ENCODE peak calls at places on chromosomes 4 and X, in five cellular contexts. One of them, this sample, is unnamed.

GRCh38 chr4:125316391-125316780 is 1.6 kb downstream of the FAT4 start:
- DNase-seq in adrenal gland: peak; percentile 59
- DNase-seq in cardiac fibroblast: no peak
- DNase-seq in tibial nerve: peak; percentile 25
- DNase-seq in HepG2: no peak
- DNase-seq in this sample: peak; percentile 28

GRCh38 chr4:168615294-168615693 is 118.4 kb downstream of the PALLD start:
- DNase-seq in tibial nerve: no peak
- DNase-seq in HepG2: no peak
- DNase-seq in adrenal gland: no peak
- DNase-seq in cardiac fibroblast: peak; percentile 79
- DNase-seq in this sample: peak; percentile 99

GRCh38 chr4:87410669-87411068 is 11.7 kb upstream of the NUDT9 start:
- DNase-seq in cardiac fibroblast: no peak
- DNase-seq in tibial nerve: no peak
- DNase-seq in HepG2: no peak
- DNase-seq in adrenal gland: no peak
- DNase-seq in this sample: no peak

GRCh38 chr4:177301127-177301639 is 8.5 kb upstream of the NEIL3 start:
- DNase-seq in cardiac fibroblast: no peak
- DNase-seq in adrenal gland: no peak
- DNase-seq in tibial nerve: no peak
- DNase-seq in HepG2: no peak
- DNase-seq in this sample: no peak

GRCh38 chrX:18650662-18651061 is 21.2 kb downstream of the RS1 start:
- DNase-seq in adrenal gland: no peak
- DNase-seq in tibial nerve: no peak
- DNase-seq in HepG2: no peak
- DNase-seq in cardiac fibroblast: no peak
- DNase-seq in this sample: no peak

GRCh38 chr4:121375262-121375661 is 5.6 kb downstream of the QRFPR start:
- DNase-seq in tibial nerve: no peak
- DNase-seq in cardiac fibroblast: peak; percentile 68
- DNase-seq in HepG2: no peak
- DNase-seq in adrenal gland: no peak
- DNase-seq in this sample: peak; percentile 5

GRCh38 chr4:7503597-7503996 is 68.9 kb upstream of the PSAPL1 start:
- DNase-seq in HepG2: no peak
- DNase-seq in tibial nerve: no peak
- DNase-seq in adrenal gland: no peak
- DNase-seq in cardiac fibroblast: no peak
- DNase-seq in this sample: no peak

GRCh38 chrX:153644356-153645125 is 2.5 kb upstream of the DUSP9 start:
- DNase-seq in cardiac fibroblast: no peak
- DNase-seq in HepG2: no peak
- DNase-seq in adrenal gland: no peak
- DNase-seq in tibial nerve: no peak
- DNase-seq in this sample: no peak

GRCh38 chr4:22385615-22386014 is 130.3 kb downstream of the ADGRA3 start:
- DNase-seq in cardiac fibroblast: peak; percentile 71
- DNase-seq in adrenal gland: no peak
- DNase-seq in tibial nerve: no peak
- DNase-seq in HepG2: no peak
- DNase-seq in this sample: peak; percentile 41

GRCh38 chr4:148166132-148166531 is 276.1 kb downstream of the NR3C2 start:
- DNase-seq in adrenal gland: no peak
- DNase-seq in tibial nerve: no peak
- DNase-seq in HepG2: no peak
- DNase-seq in cardiac fibroblast: peak; percentile 45
- DNase-seq in this sample: peak; percentile 67

GRCh38 chrX:120549483-120550452 is 11.0 kb downstream of the CUL4B start:
- DNase-seq in cardiac fibroblast: peak; percentile 91
- DNase-seq in adrenal gland: peak; percentile 68
- DNase-seq in tibial nerve: no peak
- DNase-seq in HepG2: peak; percentile 76
- DNase-seq in this sample: peak; percentile 93

GRCh38 chrX:136954930-136955329 is 74.4 kb upstream of the RBMX start:
- DNase-seq in cardiac fibroblast: peak; percentile 62
- DNase-seq in adrenal gland: no peak
- DNase-seq in tibial nerve: no peak
- DNase-seq in HepG2: peak; percentile 6
- DNase-seq in this sample: peak; percentile 39

GRCh38 chrX:149903889-149904748 is 23.1 kb downstream of the MAGEA8 start:
- DNase-seq in HepG2: peak; percentile 3
- DNase-seq in cardiac fibroblast: peak; percentile 21
- DNase-seq in tibial nerve: no peak
- DNase-seq in adrenal gland: no peak
- DNase-seq in this sample: peak; percentile 1

GRCh38 chr4:109910261-109910660 is 2.4 kb upstream of the EGF start:
- DNase-seq in cardiac fibroblast: no peak
- DNase-seq in tibial nerve: no peak
- DNase-seq in HepG2: no peak
- DNase-seq in adrenal gland: no peak
- DNase-seq in this sample: no peak

GRCh38 chr4:8202108-8202507 is 3.0 kb downstream of the SH3TC1 start:
- DNase-seq in HepG2: no peak
- DNase-seq in adrenal gland: no peak
- DNase-seq in cardiac fibroblast: no peak
- DNase-seq in tibial nerve: no peak
- DNase-seq in this sample: no peak

GRCh38 chr4:152853293-152853692 is 73.5 kb downstream of the ARFIP1 start:
- DNase-seq in cardiac fibroblast: no peak
- DNase-seq in HepG2: no peak
- DNase-seq in tibial nerve: no peak
- DNase-seq in adrenal gland: no peak
- DNase-seq in this sample: no peak

DNA sequence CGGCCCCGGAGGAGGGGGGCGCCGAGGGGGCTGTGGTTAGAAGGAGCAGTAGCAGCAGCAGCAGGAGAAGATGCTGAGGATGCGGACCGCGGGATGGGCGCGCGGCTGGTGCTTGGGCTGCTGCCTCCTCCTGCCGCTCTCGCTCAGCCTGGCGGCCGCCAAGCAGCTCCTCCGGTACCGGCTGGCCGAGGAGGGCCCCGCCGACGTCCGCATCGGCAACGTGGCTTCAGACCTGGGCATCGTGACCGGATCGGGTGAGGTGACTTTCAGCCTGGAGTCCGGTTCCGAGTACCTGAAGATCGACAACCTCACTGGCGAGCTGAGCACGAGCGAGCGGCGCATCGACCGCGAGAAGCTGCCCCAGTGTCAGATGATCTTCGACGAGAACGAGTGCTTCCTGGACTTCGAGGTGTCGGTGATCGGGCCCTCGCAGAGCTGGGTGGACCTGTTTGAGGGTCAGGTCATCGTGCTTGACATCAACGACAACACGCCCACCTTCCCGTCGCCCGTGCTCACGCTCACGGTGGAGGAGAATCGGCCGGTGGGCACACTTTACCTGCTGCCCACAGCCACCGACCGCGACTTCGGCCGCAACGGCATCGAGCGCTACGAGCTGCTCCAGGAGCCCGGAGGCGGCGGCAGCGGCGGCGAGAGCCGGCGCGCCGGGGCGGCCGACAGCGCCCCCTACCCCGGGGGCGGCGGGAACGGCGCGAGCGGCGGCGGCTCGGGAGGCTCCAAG is 1.4 kb downstream of the PCDH7 start:
- DNase-seq in adrenal gland: peak; percentile 55
- DNase-seq in cardiac fibroblast: peak; percentile 22
- DNase-seq in HepG2: no peak
- DNase-seq in tibial nerve: no peak
- DNase-seq in this sample: no peak
- TF ChIP-seq CTCF in adrenal gland: no peak
- TF ChIP-seq CTCF in cardiac fibroblast: no peak
- TF ChIP-seq CTCF in HepG2: no peak
- TF ChIP-seq CTCF in tibial nerve: peak; percentile 54
- TF ChIP-seq CTCF in this sample: no peak

DNA sequence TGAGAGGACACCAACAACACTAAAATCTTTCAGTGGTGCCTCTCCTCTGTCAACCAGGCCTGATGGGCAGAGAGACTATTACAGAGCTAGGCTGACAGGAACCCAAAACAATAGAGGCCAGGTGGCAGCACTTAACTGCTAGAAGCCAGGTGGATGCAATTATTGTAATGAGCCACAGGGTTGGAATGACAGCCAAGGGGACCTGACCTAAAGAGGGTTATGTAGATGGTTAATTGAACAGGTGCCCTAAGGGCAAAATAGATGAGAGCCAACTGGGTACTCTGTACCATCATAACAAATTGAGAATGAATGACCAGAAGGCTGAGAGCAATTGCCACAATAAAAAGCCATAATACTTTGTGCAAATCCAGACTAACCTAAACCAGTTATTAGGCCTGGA is 24.7 kb upstream of the FRAS1 start:
- DNase-seq in tibial nerve: no peak
- DNase-seq in HepG2: no peak
- DNase-seq in adrenal gland: no peak
- DNase-seq in cardiac fibroblast: no peak
- DNase-seq in this sample: no peak
- TF ChIP-seq CTCF in tibial nerve: no peak
- TF ChIP-seq CTCF in HepG2: no peak
- TF ChIP-seq CTCF in adrenal gland: no peak
- TF ChIP-seq CTCF in cardiac fibroblast: no peak
- TF ChIP-seq CTCF in this sample: no peak

GRCh38 chr4:72366601-72367000 is 202.4 kb downstream of the ADAMTS3 start:
- DNase-seq in adrenal gland: no peak
- DNase-seq in HepG2: no peak
- DNase-seq in tibial nerve: no peak
- DNase-seq in cardiac fibroblast: no peak
- DNase-seq in this sample: peak; percentile 40
- TF ChIP-seq CTCF in adrenal gland: no peak
- TF ChIP-seq CTCF in HepG2: no peak
- TF ChIP-seq CTCF in tibial nerve: no peak
- TF ChIP-seq CTCF in cardiac fibroblast: no peak
- TF ChIP-seq CTCF in this sample: no peak

DNA sequence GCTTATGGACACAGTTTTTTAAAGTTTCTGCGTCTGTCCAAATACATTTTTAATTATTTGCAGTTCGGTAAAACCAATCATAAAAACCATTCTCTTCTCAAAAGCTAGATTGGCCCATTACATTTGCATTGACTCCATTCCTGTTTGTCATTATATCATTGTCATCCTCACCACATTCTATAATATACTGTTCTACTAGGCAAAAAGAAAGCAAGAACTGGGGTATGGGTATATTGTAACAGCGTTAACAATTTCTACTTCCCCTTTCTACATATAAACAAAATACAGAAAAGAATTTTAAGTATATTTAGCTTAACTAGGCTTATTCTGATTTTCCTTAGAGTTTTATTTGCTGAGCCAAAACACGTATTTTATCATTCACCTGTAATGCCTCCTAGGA is 91.8 kb downstream of the RAP1GDS1 start:
- DNase-seq in HepG2: no peak
- DNase-seq in cardiac fibroblast: no peak
- DNase-seq in tibial nerve: no peak
- DNase-seq in adrenal gland: no peak
- DNase-seq in this sample: no peak
- TF ChIP-seq CTCF in HepG2: no peak
- TF ChIP-seq CTCF in cardiac fibroblast: no peak
- TF ChIP-seq CTCF in tibial nerve: no peak
- TF ChIP-seq CTCF in adrenal gland: no peak
- TF ChIP-seq CTCF in this sample: no peak

GRCh38 chr4:140752669-140753068 is 3.5 kb downstream of the TBC1D9 start:
- DNase-seq in HepG2: no peak
- DNase-seq in cardiac fibroblast: no peak
- DNase-seq in adrenal gland: no peak
- DNase-seq in tibial nerve: no peak
- DNase-seq in this sample: no peak

GRCh38 chr4:140757220-140757607 is 1.0 kb upstream of the TBC1D9 start:
- DNase-seq in tibial nerve: no peak
- DNase-seq in HepG2: no peak
- DNase-seq in cardiac fibroblast: no peak
- DNase-seq in adrenal gland: no peak
- DNase-seq in this sample: no peak

GRCh38 chr4:140755811-140756291 is 334 bp downstream of the TBC1D9 start:
- DNase-seq in HepG2: no peak
- DNase-seq in tibial nerve: peak; percentile 11
- DNase-seq in cardiac fibroblast: peak; percentile 53
- DNase-seq in adrenal gland: peak; percentile 71
- DNase-seq in this sample: peak; percentile 54

GRCh38 chr4:140754918-140755810 is 1.0 kb downstream of the TBC1D9 start:
- DNase-seq in cardiac fibroblast: peak; percentile 39
- DNase-seq in tibial nerve: no peak
- DNase-seq in adrenal gland: no peak
- DNase-seq in HepG2: no peak
- DNase-seq in this sample: no peak

DNA sequence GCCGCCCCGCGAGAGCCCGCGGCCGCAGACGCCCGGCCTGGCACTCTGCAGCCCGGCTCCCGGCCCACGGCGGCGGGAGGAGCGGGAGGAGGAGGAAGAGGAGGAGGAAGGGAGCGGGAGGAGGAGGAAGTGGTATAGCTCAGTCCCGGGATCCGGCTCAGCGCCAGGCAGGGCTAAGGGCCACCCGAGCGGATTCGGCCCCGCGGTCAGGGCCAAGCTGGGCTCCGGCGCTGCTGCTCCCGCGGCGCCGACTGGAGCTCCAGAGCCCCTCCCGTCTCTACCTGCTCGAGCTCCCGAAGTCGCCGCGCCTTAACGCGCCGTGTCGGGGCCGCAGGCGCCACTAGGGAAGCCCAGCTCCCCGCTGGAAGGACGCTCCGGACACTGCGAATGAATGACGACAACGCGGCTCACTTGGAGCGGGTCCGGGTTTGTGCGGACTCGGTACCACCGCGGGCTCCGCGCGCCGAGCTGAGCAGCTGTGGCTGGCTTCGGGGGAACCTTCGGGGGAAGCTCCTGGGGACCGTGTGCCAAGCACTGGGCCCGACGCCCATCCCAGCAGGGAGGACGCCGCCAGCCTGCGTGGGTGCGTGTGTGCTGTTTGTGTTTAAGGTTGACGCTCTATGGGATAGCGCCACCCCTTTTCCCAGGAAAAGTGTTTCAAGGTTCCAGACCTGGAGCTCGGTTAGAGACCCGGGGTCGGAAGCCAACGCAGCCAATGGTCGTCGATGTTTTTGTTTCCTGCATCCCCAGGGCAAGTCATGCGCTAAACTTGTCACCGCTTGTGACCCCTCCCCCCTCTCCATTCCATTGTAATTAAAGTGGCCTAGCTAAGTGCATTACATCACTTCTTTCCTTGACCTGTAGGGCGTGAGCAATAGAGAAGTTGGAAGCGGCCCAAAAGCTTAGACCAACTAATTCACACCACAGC is at the start of gene TBC1D9:
- DNase-seq in tibial nerve: peak; percentile 81
- DNase-seq in cardiac fibroblast: peak; percentile 82
- DNase-seq in HepG2: peak; percentile 68
- DNase-seq in adrenal gland: peak; percentile 89
- DNase-seq in this sample: peak; percentile 78
- TF ChIP-seq CTCF in tibial nerve: no peak
- TF ChIP-seq CTCF in cardiac fibroblast: peak; percentile 2
- TF ChIP-seq CTCF in HepG2: peak; percentile 68
- TF ChIP-seq CTCF in adrenal gland: no peak
- TF ChIP-seq CTCF in this sample: no peak

GRCh38 chrX:77160301-77160700 is 286.9 kb upstream of the FGF16 start:
- DNase-seq in tibial nerve: no peak
- DNase-seq in HepG2: no peak
- DNase-seq in cardiac fibroblast: peak; percentile 1
- DNase-seq in adrenal gland: no peak
- DNase-seq in this sample: no peak
- TF ChIP-seq CTCF in tibial nerve: no peak
- TF ChIP-seq CTCF in HepG2: peak; percentile 23
- TF ChIP-seq CTCF in cardiac fibroblast: peak; percentile 12
- TF ChIP-seq CTCF in adrenal gland: no peak
- TF ChIP-seq CTCF in this sample: peak; percentile 33